ENCODE peak calls at places on chromosomes 12 and 14, in four cellular contexts. X is H9, E is mesendoderm, P is H1. A is an unnamed sample.

GRCh38 chr12:72264548-72265175 is 7.5 kb upstream of the TRHDE start:
- DNase-seq in P (no peak), E (peak; percentile 21), X (no peak), A (no peak)

GRCh38 chr14:95488376-95489162 is 27.9 kb downstream of the SYNE3 start:
- DNase-seq in E (no peak), P (no peak), X (no peak), A (peak; percentile 44)

GRCh38 chr14:93824518-93825234 is 36.4 kb upstream of the PRIMA1 start:
- DNase-seq in E (no peak), X (no peak), P (no peak), A (no peak)

GRCh38 chr12:113276946-113277500 is 55.8 kb downstream of the TPCN1 start:
- DNase-seq in X (no peak), E (no peak), P (no peak), A (no peak)

GRCh38 chr12:82461393-82461792 is 103.1 kb downstream of the METTL25 start:
- DNase-seq in P (no peak), X (no peak), E (no peak), A (no peak)

GRCh38 chr12:89019439-89020120 is 332.7 kb downstream of the DUSP6 start:
- DNase-seq in E (peak; percentile 92), X (peak; percentile 89), P (peak; percentile 41), A (peak; percentile 72)

GRCh38 chr14:61968207-61968606 is 206.0 kb downstream of the SNAPC1 start:
- DNase-seq in P (no peak), E (no peak), X (no peak), A (no peak)

GRCh38 chr14:72544615-72545387 is 349.1 kb downstream of the DPF3 start:
- DNase-seq in E (peak; percentile 82), P (peak; percentile 9), X (peak; percentile 86), A (no peak)

GRCh38 chr14:102776761-102777710 is at the start of gene TRAF3:
- DNase-seq in P (no peak), E (no peak), X (peak; percentile 27), A (peak; percentile 81)

GRCh38 chr12:60684988-60685655 is 1089.3 kb downstream of the SLC16A7 start:
- DNase-seq in X (no peak), P (no peak), E (peak; percentile 49), A (peak; percentile 92)

GRCh38 chr12:11209098-11209497 is 22.4 kb upstream of the TAS2R42 start:
- DNase-seq in P (no peak), X (peak; percentile 49), E (peak; percentile 47), A (no peak)

GRCh38 chr12:666766-667308 is 3.6 kb upstream of the NINJ2 start:
- DNase-seq in E (no peak), X (no peak), P (no peak), A (no peak)

GRCh38 chr12:40107803-40108620 is 2.1 kb upstream of the SLC2A13 start:
- DNase-seq in P (no peak), E (no peak), X (no peak), A (no peak)

GRCh38 chr12:1993871-1994371 is 10.3 kb downstream of the DCP1B start:
- DNase-seq in X (no peak), E (no peak), P (no peak), A (no peak)

GRCh38 chr12:3827301-3828000 is 45.7 kb downstream of the PARP11 start:
- DNase-seq in X (no peak), E (no peak), P (no peak), A (no peak)

GRCh38 chr12:77407951-77408350 is 342.6 kb upstream of the E2F7 start:
- DNase-seq in P (no peak), X (no peak), E (no peak), A (no peak)

GRCh38 chr12:57574795-57575194 is 16.2 kb upstream of the PIP4K2C start:
- DNase-seq in P (no peak), X (no peak), E (no peak), A (no peak)

GRCh38 chr12:2117541-2117940 is 64.8 kb downstream of the CACNA1C start:
- DNase-seq in E (no peak), P (no peak), X (no peak), A (no peak)

GRCh38 chr12:67388331-67389163 is 119.4 kb downstream of the CAND1 start:
- DNase-seq in P (no peak), E (peak; percentile 72), X (peak; percentile 44), A (peak; percentile 9)

GRCh38 chr14:67207810-67208209 is 18.6 kb downstream of the GARIN2 start:
- DNase-seq in X (no peak), P (no peak), E (no peak), A (no peak)

GRCh38 chr14:87152701-87153100 is 840.3 kb downstream of the GALC start:
- DNase-seq in X (no peak), E (peak; percentile 71), P (no peak), A (no peak)

GRCh38 chr12:75322464-75322863 is 7.7 kb downstream of the CAPS2 start:
- DNase-seq in P (no peak), X (no peak), E (no peak), A (peak; percentile 44)

GRCh38 chr12:90979019-90979418 is 24.0 kb upstream of the CCER1 start:
- DNase-seq in P (no peak), X (no peak), E (no peak), A (no peak)
- H2BK120ac ChIP-seq in P (no peak overlapping the region), X (no peak overlapping the region), E (no peak overlapping the region), A (peak overlapping the region; percentile 91)

GRCh38 chr12:51975196-51975595 is 23.7 kb downstream of the ACVR1B start:
- DNase-seq in E (no peak), P (no peak), X (no peak), A (no peak)
- H3K79me2 ChIP-seq in E (peaks cover 1% of the 10 kb centered on the region), P (no peaks in the 10 kb centered on the region), X (no peaks in the 10 kb centered on the region), A (no peaks in the 10 kb centered on the region)

DNA sequence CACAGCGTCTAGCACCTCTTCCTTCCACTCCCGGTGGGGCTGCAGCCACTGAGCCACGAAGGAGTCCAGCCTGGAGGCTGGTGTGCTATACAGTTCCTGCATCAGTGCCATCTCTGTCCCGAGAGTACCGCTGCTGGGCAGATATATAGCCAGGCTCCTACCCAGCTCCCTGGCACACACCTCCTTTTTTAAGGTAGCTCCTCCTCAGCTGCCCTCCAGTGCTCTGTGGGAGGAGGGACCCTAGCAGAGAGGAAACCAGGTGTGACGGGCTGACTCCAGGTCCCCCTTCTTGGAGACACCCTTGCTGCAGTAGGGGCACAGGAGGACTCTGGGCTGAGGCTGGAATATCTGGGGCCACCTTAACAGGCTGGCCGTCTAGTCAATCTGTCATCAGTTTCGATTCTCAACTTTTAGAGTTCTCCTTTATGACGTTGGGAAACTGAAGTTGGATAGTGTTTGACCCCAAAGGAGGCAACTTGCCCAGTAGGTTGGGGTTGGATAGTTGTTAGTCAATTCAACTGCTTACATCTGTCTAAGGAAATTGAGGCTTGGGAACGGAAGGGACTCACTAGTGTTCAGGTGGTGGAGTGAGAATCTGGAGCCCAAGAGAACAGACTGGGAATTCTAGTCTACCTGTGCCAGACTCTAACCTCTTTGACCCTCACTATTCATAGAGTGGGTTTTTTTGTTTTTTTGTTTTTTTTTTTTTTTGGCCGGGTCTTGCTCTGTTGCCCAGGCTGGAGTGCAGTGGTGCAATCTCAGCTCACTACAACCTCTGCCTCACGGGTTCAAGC is at the start of gene OASL:
- DNase-seq in X (no peak), P (no peak), E (no peak), A (peak; percentile 45)
- H2BK120ac ChIP-seq in X (no peak within 1 kb of the TSS), P (no peak within 1 kb of the TSS), E (no peak within 1 kb of the TSS), A (no peak within 1 kb of the TSS)

GRCh38 chr12:19203539-19204506 is 74.3 kb downstream of the PLEKHA5 start:
- DNase-seq in P (no peak), X (no peak), E (no peak), A (no peak)

GRCh38 chr12:19205120-19205519 is 75.6 kb downstream of the PLEKHA5 start:
- DNase-seq in P (no peak), E (no peak), X (no peak), A (no peak)

GRCh38 chr12:19201653-19202052 is 72.1 kb downstream of the PLEKHA5 start:
- DNase-seq in E (no peak), P (no peak), X (no peak), A (peak; percentile 25)

GRCh38 chr12:19200261-19200660 is 70.7 kb downstream of the PLEKHA5 start:
- DNase-seq in X (no peak), P (no peak), E (no peak), A (no peak)

DNA sequence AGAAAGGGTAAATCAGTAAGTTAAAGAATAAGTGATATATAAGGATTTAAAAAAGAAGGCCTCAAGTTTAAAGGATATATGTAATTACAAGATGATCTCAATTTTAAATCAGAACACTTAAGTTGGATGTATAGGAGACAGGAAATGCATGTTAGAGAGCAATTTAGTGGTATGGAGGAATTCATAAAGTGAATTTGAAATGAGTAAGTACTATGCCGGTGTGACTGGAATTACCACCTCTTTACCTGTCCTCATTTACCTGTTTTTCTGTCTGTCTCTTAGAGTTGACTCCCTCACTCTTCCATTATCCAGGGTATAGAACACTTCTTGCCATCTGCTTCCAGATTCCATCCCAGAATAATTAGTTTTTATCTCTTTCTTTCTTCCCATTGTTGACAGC is 73.5 kb downstream of the PLEKHA5 start:
- DNase-seq in P (no peak), X (no peak), E (no peak), A (peak; percentile 21)
- H3K79me2 ChIP-seq in P (no peaks in the 10 kb centered on the region), X (no peaks in the 10 kb centered on the region), E (peaks cover 17% of the 10 kb centered on the region), A (no peaks in the 10 kb centered on the region)

DNA sequence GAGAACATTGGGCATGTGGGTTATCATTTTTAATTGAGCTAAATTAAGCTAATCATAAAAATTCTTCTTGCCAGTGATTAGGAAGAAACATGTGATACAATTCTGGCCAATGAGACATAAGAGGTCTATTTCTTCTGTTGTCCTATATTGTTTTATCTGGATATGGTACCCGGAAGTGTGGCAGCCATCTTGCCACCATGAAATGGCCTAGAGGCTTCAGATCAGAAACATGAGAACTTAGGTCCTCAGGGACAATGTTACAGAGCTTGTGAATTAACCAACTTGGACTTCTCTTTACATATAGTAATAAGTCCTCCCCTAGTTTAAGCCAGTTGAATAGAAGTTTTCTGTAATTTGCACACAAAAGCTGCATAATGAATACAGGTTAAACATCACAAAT is 30.5 kb downstream of the MBIP start:
- DNase-seq in E (no peak), X (no peak), P (no peak), A (no peak)
- H2BK120ac ChIP-seq in E (no peak overlapping the region), X (no peak overlapping the region), P (no peak overlapping the region), A (no peak overlapping the region)

A was measured in trophoblast cell.